ENCODE peak calls at places on chromosomes 3 and 15, in seven cellular contexts. One of them, this sample, is unnamed. For H3K4me1, the result is how much of the 10 kb centered on the place peaks cover.

GRCh38 chr15:74193305-74193718 is 9.3 kb downstream of the STRA6 start:
- DNase-seq in adrenal gland: peak
- DNase-seq in body of pancreas: no peak
- DNase-seq in Peyer's patch: no peak
- DNase-seq in prostate gland: no peak
- DNase-seq in H1: no peak
- DNase-seq in HCT116: peak
- DNase-seq in this sample: no peak

GRCh38 chr15:39213385-39213840 is 367.5 kb upstream of the THBS1 start:
- DNase-seq in prostate gland: no peak
- DNase-seq in H1: peak
- DNase-seq in adrenal gland: peak
- DNase-seq in Peyer's patch: no peak
- DNase-seq in body of pancreas: peak
- DNase-seq in HCT116: peak
- DNase-seq in this sample: no peak

GRCh38 chr15:53535886-53536285 is 223.6 kb downstream of the WDR72 start:
- DNase-seq in body of pancreas: no peak
- DNase-seq in H1: no peak
- DNase-seq in prostate gland: no peak
- DNase-seq in adrenal gland: no peak
- DNase-seq in HCT116: no peak
- DNase-seq in Peyer's patch: no peak
- DNase-seq in this sample: no peak

GRCh38 chr3:49124991-49125670 is 4.5 kb upstream of the USP19 start:
- DNase-seq in Peyer's patch: no peak
- DNase-seq in HCT116: no peak
- DNase-seq in prostate gland: no peak
- DNase-seq in H1: peak
- DNase-seq in adrenal gland: no peak
- DNase-seq in body of pancreas: no peak
- DNase-seq in this sample: no peak

GRCh38 chr15:62020576-62021160 is 39.6 kb downstream of the VPS13C start:
- DNase-seq in adrenal gland: no peak
- DNase-seq in Peyer's patch: no peak
- DNase-seq in body of pancreas: no peak
- DNase-seq in prostate gland: no peak
- DNase-seq in HCT116: no peak
- DNase-seq in H1: no peak
- DNase-seq in this sample: no peak

GRCh38 chr3:39291903-39292329 is 12.1 kb upstream of the CX3CR1 start:
- DNase-seq in H1: peak
- DNase-seq in HCT116: peak
- DNase-seq in body of pancreas: peak
- DNase-seq in adrenal gland: peak
- DNase-seq in Peyer's patch: peak
- DNase-seq in prostate gland: peak
- DNase-seq in this sample: peak

GRCh38 chr3:11480663-11481298 is 162.9 kb downstream of the VGLL4 start:
- DNase-seq in HCT116: no peak
- DNase-seq in body of pancreas: peak
- DNase-seq in H1: no peak
- DNase-seq in Peyer's patch: no peak
- DNase-seq in adrenal gland: peak
- DNase-seq in prostate gland: peak
- DNase-seq in this sample: peak

GRCh38 chr15:70240082-70240481 is 142.4 kb upstream of the TLE3 start:
- DNase-seq in H1: no peak
- DNase-seq in body of pancreas: no peak
- DNase-seq in prostate gland: no peak
- DNase-seq in HCT116: no peak
- DNase-seq in Peyer's patch: peak
- DNase-seq in adrenal gland: no peak
- DNase-seq in this sample: no peak

GRCh38 chr3:130480736-130481135 is 36.2 kb upstream of the COL6A6 start:
- DNase-seq in adrenal gland: peak
- DNase-seq in H1: no peak
- DNase-seq in body of pancreas: peak
- DNase-seq in Peyer's patch: no peak
- DNase-seq in HCT116: peak
- DNase-seq in prostate gland: no peak
- DNase-seq in this sample: no peak

GRCh38 chr3:176037636-176038035 is 1159.6 kb downstream of the TBL1XR1 start:
- DNase-seq in Peyer's patch: no peak
- DNase-seq in adrenal gland: no peak
- DNase-seq in HCT116: no peak
- DNase-seq in prostate gland: no peak
- DNase-seq in H1: no peak
- DNase-seq in body of pancreas: no peak
- DNase-seq in this sample: no peak

GRCh38 chr3:29940759-29941319 is 660.0 kb downstream of the RBMS3 start:
- DNase-seq in prostate gland: no peak
- DNase-seq in H1: no peak
- DNase-seq in adrenal gland: no peak
- DNase-seq in body of pancreas: no peak
- DNase-seq in HCT116: no peak
- DNase-seq in Peyer's patch: no peak
- DNase-seq in this sample: no peak

GRCh38 chr15:44028349-44028748 is 166.7 kb downstream of the FRMD5 start:
- DNase-seq in body of pancreas: no peak
- DNase-seq in adrenal gland: no peak
- DNase-seq in H1: no peak
- DNase-seq in HCT116: no peak
- DNase-seq in prostate gland: no peak
- DNase-seq in Peyer's patch: no peak
- DNase-seq in this sample: no peak

GRCh38 chr15:99128411-99128810 is 23.5 kb downstream of the SYNM start:
- DNase-seq in H1: no peak
- DNase-seq in adrenal gland: no peak
- DNase-seq in HCT116: no peak
- DNase-seq in Peyer's patch: peak
- DNase-seq in body of pancreas: no peak
- DNase-seq in prostate gland: no peak
- DNase-seq in this sample: no peak

GRCh38 chr15:35696767-35697231 is 150.8 kb upstream of the DPH6 start:
- DNase-seq in prostate gland: no peak
- DNase-seq in HCT116: peak
- DNase-seq in body of pancreas: no peak
- DNase-seq in H1: no peak
- DNase-seq in Peyer's patch: no peak
- DNase-seq in adrenal gland: no peak
- DNase-seq in this sample: no peak

GRCh38 chr3:152151216-152151874 is 117.4 kb upstream of the MBNL1 start:
- DNase-seq in body of pancreas: no peak
- DNase-seq in HCT116: no peak
- DNase-seq in prostate gland: no peak
- DNase-seq in Peyer's patch: no peak
- DNase-seq in adrenal gland: no peak
- DNase-seq in H1: no peak
- DNase-seq in this sample: no peak

GRCh38 chr3:64533565-64534317 is 154.1 kb downstream of the ADAMTS9 start:
- DNase-seq in prostate gland: peak
- DNase-seq in body of pancreas: peak
- DNase-seq in HCT116: peak
- DNase-seq in Peyer's patch: peak
- DNase-seq in adrenal gland: peak
- DNase-seq in H1: peak
- DNase-seq in this sample: peak

GRCh38 chr3:21017115-21017852 is 733.7 kb downstream of the ZNF385D start:
- DNase-seq in prostate gland: no peak
- DNase-seq in body of pancreas: no peak
- DNase-seq in adrenal gland: peak
- DNase-seq in HCT116: no peak
- DNase-seq in H1: peak
- DNase-seq in Peyer's patch: no peak
- DNase-seq in this sample: no peak

GRCh38 chr3:10726787-10727186 is 89.2 kb upstream of the SLC6A11 start:
- DNase-seq in prostate gland: no peak
- DNase-seq in body of pancreas: no peak
- DNase-seq in Peyer's patch: no peak
- DNase-seq in H1: no peak
- DNase-seq in HCT116: no peak
- DNase-seq in adrenal gland: no peak
- DNase-seq in this sample: no peak

GRCh38 chr15:41796457-41796856 is 22.2 kb downstream of the MAPKBP1 start:
- DNase-seq in body of pancreas: no peak
- DNase-seq in Peyer's patch: peak
- DNase-seq in adrenal gland: no peak
- DNase-seq in H1: no peak
- DNase-seq in prostate gland: no peak
- DNase-seq in HCT116: no peak
- DNase-seq in this sample: no peak
- H3K4me1 ChIP-seq in body of pancreas: under half
- H3K4me1 ChIP-seq in Peyer's patch: under half
- H3K4me1 ChIP-seq in adrenal gland: under half
- H3K4me1 ChIP-seq in H1: under half
- H3K4me1 ChIP-seq in prostate gland: under half
- H3K4me1 ChIP-seq in HCT116: under half
- H3K4me1 ChIP-seq in this sample: under half

GRCh38 chr3:196317702-196318467 is at the start of gene DYNLT2B:
- DNase-seq in adrenal gland: peak
- DNase-seq in Peyer's patch: peak
- DNase-seq in body of pancreas: peak
- DNase-seq in prostate gland: peak
- DNase-seq in HCT116: peak
- DNase-seq in H1: peak
- DNase-seq in this sample: peak
- TF ChIP-seq POLR2A in adrenal gland: no peak
- TF ChIP-seq POLR2A in Peyer's patch: peak
- TF ChIP-seq POLR2A in body of pancreas: peak
- TF ChIP-seq POLR2A in prostate gland: peak
- TF ChIP-seq POLR2A in HCT116: peak
- TF ChIP-seq POLR2A in H1: no peak
- TF ChIP-seq POLR2A in this sample: peak

DNA sequence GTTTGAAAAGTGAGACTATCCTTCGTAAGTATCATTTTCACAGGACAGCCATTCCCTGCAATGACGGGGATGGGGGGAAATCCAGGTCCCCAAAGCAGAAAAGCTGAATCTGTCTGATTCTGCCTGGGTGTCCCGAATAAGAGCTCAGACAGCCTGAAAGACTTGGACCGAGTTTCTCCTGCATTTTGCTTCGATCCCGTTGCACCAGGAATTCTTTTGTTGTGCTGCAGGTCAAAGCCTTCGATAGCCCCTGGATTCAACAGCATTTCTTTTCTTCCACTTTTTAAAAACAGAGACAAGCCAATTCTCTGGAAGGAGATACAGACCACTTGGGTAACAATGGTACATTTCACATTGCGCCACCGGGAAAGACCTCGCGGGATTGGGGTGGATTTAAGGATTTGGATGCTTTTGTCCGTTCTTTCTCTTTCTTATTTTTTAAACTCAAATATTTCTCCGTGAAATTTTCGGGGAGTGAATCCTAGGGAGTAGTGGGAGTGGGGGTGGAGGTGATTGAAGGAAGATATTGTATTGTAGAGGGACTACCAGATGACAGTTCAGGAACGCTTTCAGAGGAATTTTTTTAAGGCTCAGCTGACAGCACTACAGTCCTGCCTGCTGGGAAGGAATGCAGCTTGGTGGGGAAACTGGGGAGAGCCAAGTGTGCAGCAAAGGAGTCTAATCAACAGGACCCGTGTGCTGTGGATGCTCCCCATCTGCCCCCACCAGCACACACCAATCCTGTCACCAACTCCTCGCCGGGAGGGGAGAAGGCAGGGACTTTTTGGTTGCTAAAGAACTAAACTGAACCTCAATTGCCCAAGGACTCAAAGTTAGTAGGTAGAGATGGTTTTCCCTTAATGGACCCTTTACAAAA is 2.6 kb downstream of the SLITRK3 start:
- DNase-seq in H1: no peak
- DNase-seq in adrenal gland: no peak
- DNase-seq in body of pancreas: no peak
- DNase-seq in prostate gland: no peak
- DNase-seq in Peyer's patch: no peak
- DNase-seq in HCT116: no peak
- DNase-seq in this sample: no peak
- H3K4me3 ChIP-seq in H1: peak
- H3K4me3 ChIP-seq in adrenal gland: no peak
- H3K4me3 ChIP-seq in body of pancreas: no peak
- H3K4me3 ChIP-seq in prostate gland: no peak
- H3K4me3 ChIP-seq in Peyer's patch: peak
- H3K4me3 ChIP-seq in HCT116: no peak
- H3K4me3 ChIP-seq in this sample: no peak

DNA sequence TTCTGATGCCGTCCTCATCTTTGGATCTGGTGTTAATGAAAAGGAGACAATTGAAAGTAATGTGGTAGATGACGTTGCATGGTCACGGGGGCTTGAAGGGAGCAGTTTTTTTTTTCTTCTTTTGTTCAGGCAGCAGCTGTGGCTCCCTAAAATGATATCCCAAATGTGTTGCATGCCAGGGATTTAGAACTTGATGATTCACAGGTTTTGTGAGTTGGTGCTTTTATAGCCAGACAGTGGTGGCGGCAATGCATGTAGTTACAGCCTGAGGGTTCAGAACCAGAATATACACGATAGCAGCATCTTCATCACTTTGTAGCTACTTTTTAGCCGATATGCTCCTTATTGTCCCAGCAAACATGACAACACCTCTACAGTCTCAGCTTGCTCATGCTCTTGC is 133.4 kb downstream of the CHST2 start:
- DNase-seq in Peyer's patch: no peak
- DNase-seq in adrenal gland: no peak
- DNase-seq in H1: no peak
- DNase-seq in body of pancreas: no peak
- DNase-seq in prostate gland: no peak
- DNase-seq in HCT116: no peak
- DNase-seq in this sample: no peak
- H3K4me1 ChIP-seq in Peyer's patch: under half
- H3K4me1 ChIP-seq in adrenal gland: under half
- H3K4me1 ChIP-seq in H1: under half
- H3K4me1 ChIP-seq in body of pancreas: under half
- H3K4me1 ChIP-seq in prostate gland: under half
- H3K4me1 ChIP-seq in HCT116: under half
- H3K4me1 ChIP-seq in this sample: under half

GRCh38 chr15:64912926-64913325 is 1.2 kb downstream of the ANKDD1A start:
- DNase-seq in prostate gland: no peak
- DNase-seq in H1: no peak
- DNase-seq in adrenal gland: no peak
- DNase-seq in Peyer's patch: no peak
- DNase-seq in HCT116: no peak
- DNase-seq in body of pancreas: no peak
- DNase-seq in this sample: no peak

GRCh38 chr15:64909546-64909945 is 2.2 kb upstream of the ANKDD1A start:
- DNase-seq in body of pancreas: no peak
- DNase-seq in Peyer's patch: no peak
- DNase-seq in HCT116: no peak
- DNase-seq in H1: no peak
- DNase-seq in prostate gland: no peak
- DNase-seq in adrenal gland: no peak
- DNase-seq in this sample: no peak

GRCh38 chr15:64907991-64908390 is 3.7 kb upstream of the ANKDD1A start:
- DNase-seq in Peyer's patch: no peak
- DNase-seq in H1: no peak
- DNase-seq in adrenal gland: no peak
- DNase-seq in HCT116: no peak
- DNase-seq in body of pancreas: no peak
- DNase-seq in prostate gland: no peak
- DNase-seq in this sample: no peak

GRCh38 chr15:64912379-64912778 is 677 bp downstream of the ANKDD1A start:
- DNase-seq in Peyer's patch: no peak
- DNase-seq in body of pancreas: no peak
- DNase-seq in prostate gland: no peak
- DNase-seq in HCT116: no peak
- DNase-seq in H1: no peak
- DNase-seq in adrenal gland: peak
- DNase-seq in this sample: no peak

GRCh38 chr15:64911317-64912186 is at the start of gene ANKDD1A:
- DNase-seq in HCT116: peak
- DNase-seq in Peyer's patch: peak
- DNase-seq in adrenal gland: peak
- DNase-seq in prostate gland: peak
- DNase-seq in body of pancreas: peak
- DNase-seq in H1: peak
- DNase-seq in this sample: peak
- TF ChIP-seq POLR2A in HCT116: peak
- TF ChIP-seq POLR2A in Peyer's patch: no peak
- TF ChIP-seq POLR2A in adrenal gland: peak
- TF ChIP-seq POLR2A in prostate gland: peak
- TF ChIP-seq POLR2A in body of pancreas: peak
- TF ChIP-seq POLR2A in H1: no peak
- TF ChIP-seq POLR2A in this sample: no peak